ENCODE peak calls at places on chromosomes 7 and 10, in ten cellular contexts. E is stimulated activated naive B cell treated with anti-CD40 and anti-IgM and Interleukin-4, amounts not matched to agents 10 μg/mL and 1 μg/mL and 100 μg/mL, for 72 hours; X is AG10803; Y is H7; L is ACHN; S is NCI-H748 treated with DMSO at 0.1 percent for 48 hours; J is GM12878; B is PC-9; F is stimulated activated CD8-positive, alpha-beta memory T cell treated with anti-CD3 and anti-CD28 coated beads, Interleukin-4, amount 100 ng/mL, for 1 hour; N is HT-29. Z is an unnamed sample.

GRCh38 chr7:92340016-92340415 is 94.2 kb downstream of the ANKIB1 start:
- DNase-seq in E (no peak), X (no peak), Y (no peak), L (no peak), S (no peak), J (no peak), B (no peak), F (no peak), N (no peak), Z (no peak)

GRCh38 chr10:75234017-75234682 is 1.6 kb downstream of the COMTD1 start:
- DNase-seq in E (peak), X (peak), Y (peak), L (peak), S (peak), J (peak), B (peak), F (peak), N (peak), Z (peak)

GRCh38 chr10:18179901-18180300 is 39.7 kb downstream of the CACNB2 start:
- DNase-seq in E (no peak), X (peak), Y (no peak), L (no peak), S (no peak), J (no peak), B (no peak), F (no peak), N (no peak), Z (no peak)

GRCh38 chr7:279821-280220 is 10.1 kb upstream of the FOXL3 start:
- DNase-seq in E (no peak), X (no peak), Y (no peak), L (no peak), S (no peak), J (no peak), B (no peak), F (no peak), N (no peak), Z (no peak)

GRCh38 chr7:123410273-123410928 is 124.0 kb downstream of the IQUB start:
- DNase-seq in E (no peak), X (no peak), Y (no peak), L (peak), S (no peak), J (no peak), B (no peak), F (no peak), N (no peak), Z (peak)

GRCh38 chr7:142513221-142513955 is 235.9 kb upstream of the PRSS1 start:
- DNase-seq in E (no peak), X (peak), Y (no peak), L (no peak), S (no peak), J (no peak), B (no peak), F (no peak), N (no peak), Z (no peak)

GRCh38 chr10:48470893-48471805 is 133.7 kb downstream of the ARHGAP22 start:
- DNase-seq in E (no peak), X (peak), Y (peak), L (no peak), S (no peak), J (no peak), B (no peak), F (no peak), N (no peak), Z (no peak)

GRCh38 chr7:43944286-43944685 is 18.1 kb downstream of the UBE2D4 start:
- DNase-seq in E (no peak), X (no peak), Y (no peak), L (no peak), S (no peak), J (peak), B (no peak), F (no peak), N (no peak), Z (no peak)

GRCh38 chr10:4691776-4692175 is 134.2 kb upstream of the AKR1E2 start:
- DNase-seq in E (no peak), X (peak), Y (no peak), L (peak), S (no peak), J (no peak), B (peak), F (no peak), N (no peak), Z (peak)

GRCh38 chr10:21304198-21304597 is 221.3 kb downstream of the SKIDA1 start:
- DNase-seq in E (no peak), X (peak), Y (no peak), L (no peak), S (no peak), J (no peak), B (peak), F (no peak), N (no peak), Z (no peak)

GRCh38 chr7:123439186-123439585 is 95.2 kb downstream of the IQUB start:
- DNase-seq in E (no peak), X (no peak), Y (no peak), L (no peak), S (no peak), J (no peak), B (no peak), F (no peak), N (no peak), Z (peak)

GRCh38 chr10:101236376-101237079 is 7.3 kb upstream of the LBX1 start:
- DNase-seq in E (no peak), X (no peak), Y (peak), L (no peak), S (no peak), J (no peak), B (no peak), F (no peak), N (no peak), Z (peak)

GRCh38 chr10:62870866-62871265 is 54.7 kb upstream of the EGR2 start:
- DNase-seq in E (peak), X (no peak), Y (peak), L (no peak), S (no peak), J (no peak), B (no peak), F (no peak), N (no peak), Z (no peak)

GRCh38 chr7:7869036-7869435 is 99.6 kb upstream of the GLCCI1 start:
- DNase-seq in E (no peak), X (no peak), Y (no peak), L (no peak), S (no peak), J (no peak), B (no peak), F (no peak), N (no peak), Z (peak)

GRCh38 chr10:100204370-100204769 is 18.5 kb upstream of the ERLIN1 start:
- DNase-seq in E (no peak), X (no peak), Y (no peak), L (no peak), S (no peak), J (no peak), B (no peak), F (no peak), N (no peak), Z (no peak)

GRCh38 chr7:100099452-100099851 is 1.7 kb downstream of the MCM7 start:
- DNase-seq in E (no peak), X (no peak), Y (peak), L (no peak), S (no peak), J (no peak), B (no peak), F (no peak), N (no peak), Z (no peak)

GRCh38 chr7:139169816-139170215 is 60.3 kb upstream of the ZC3HAV1 start:
- DNase-seq in E (no peak), X (no peak), Y (no peak), L (no peak), S (no peak), J (no peak), B (no peak), F (no peak), N (no peak), Z (no peak)

GRCh38 chr7:26608402-26608801 is 256.0 kb downstream of the SKAP2 start:
- DNase-seq in E (no peak), X (no peak), Y (no peak), L (no peak), S (no peak), J (no peak), B (no peak), F (no peak), N (no peak), Z (no peak)

GRCh38 chr7:16619979-16620408 is 25.6 kb downstream of the ANKMY2 start:
- DNase-seq in E (peak), X (no peak), Y (no peak), L (no peak), S (no peak), J (peak), B (no peak), F (no peak), N (no peak), Z (no peak)

GRCh38 chr10:119677904-119678755 is 26.9 kb downstream of the BAG3 start:
- DNase-seq in E (no peak), X (no peak), Y (no peak), L (no peak), S (no peak), J (no peak), B (peak), F (no peak), N (no peak), Z (no peak)

GRCh38 chr7:111931958-111932357 is 274.2 kb downstream of the DOCK4 start:
- DNase-seq in E (no peak), X (no peak), Y (no peak), L (no peak), S (no peak), J (no peak), B (no peak), F (no peak), N (no peak), Z (no peak)

GRCh38 chr7:155860840-155861479 is 48.7 kb upstream of the SHH start:
- DNase-seq in E (no peak), X (no peak), Y (no peak), L (peak), S (no peak), J (no peak), B (peak), F (no peak), N (peak), Z (no peak)

GRCh38 chr7:68420342-68420750 is 1177.9 kb upstream of the AUTS2 start:
- DNase-seq in E (no peak), X (no peak), Y (no peak), L (no peak), S (no peak), J (no peak), B (no peak), F (no peak), N (no peak), Z (no peak)

GRCh38 chr7:110645060-110645459 is 445.9 kb upstream of the LRRN3 start:
- DNase-seq in E (no peak), X (no peak), Y (no peak), L (no peak), S (no peak), J (no peak), B (no peak), F (no peak), N (no peak), Z (no peak)

GRCh38 chr7:134448359-134449229 is 10.3 kb downstream of the AKR1B1 start:
- DNase-seq in E (no peak), X (peak), Y (no peak), L (peak), S (no peak), J (no peak), B (peak), F (no peak), N (peak), Z (peak)

GRCh38 chr10:12969951-12970350 is 31.6 kb downstream of the CCDC3 start:
- DNase-seq in E (no peak), X (no peak), Y (no peak), L (no peak), S (no peak), J (no peak), B (no peak), F (no peak), N (no peak), Z (no peak)

GRCh38 chr10:131840788-131841118 is 60.1 kb upstream of the PPP2R2D start:
- DNase-seq in E (no peak), X (no peak), Y (no peak), L (no peak), S (no peak), J (no peak), B (no peak), F (no peak), N (no peak), Z (no peak)

GRCh38 chr7:17584822-17585221 is 286.4 kb downstream of the AHR start:
- DNase-seq in E (no peak), X (peak), Y (no peak), L (no peak), S (no peak), J (no peak), B (no peak), F (no peak), N (no peak), Z (no peak)

GRCh38 chr7:144784943-144785342 is 50.9 kb downstream of the TPK1 start:
- DNase-seq in E (no peak), X (no peak), Y (no peak), L (peak), S (no peak), J (no peak), B (no peak), F (no peak), N (no peak), Z (peak)

GRCh38 chr10:1404236-1404952 is 332.9 kb downstream of the ADARB2 start:
- DNase-seq in E (no peak), X (no peak), Y (peak), L (no peak), S (no peak), J (no peak), B (no peak), F (no peak), N (no peak), Z (no peak)

GRCh38 chr7:99386584-99387238 is 12.2 kb downstream of the ARPC1B start:
- DNase-seq in E (no peak), X (peak), Y (peak), L (peak), S (no peak), J (no peak), B (no peak), F (no peak), N (no peak), Z (peak)

GRCh38 chr7:107563072-107563760 is 504 bp downstream of the COG5 start:
- DNase-seq in E (no peak), X (peak), Y (peak), L (no peak), S (peak), J (no peak), B (peak), F (no peak), N (no peak), Z (no peak)

Z was measured in mesendoderm.